ENCODE peak calls at places on chromosomes 6 and 20, in four cellular contexts. M, V, P and X are unnamed samples.

GRCh38 chr6:167998206-167998605 is 735 bp downstream of the KIF25 start:
- DNase-seq in M (no peak), V (no peak), P (no peak), X (no peak)

GRCh38 chr6:109019911-109020310 is 74.7 kb downstream of the SESN1 start:
- DNase-seq in M (no peak), P (no peak), V (no peak), X (no peak)

GRCh38 chr20:47681977-47682812 is 103.1 kb downstream of the SULF2 start:
- DNase-seq in P (no peak), M (peak; percentile 98), V (no peak), X (no peak)

GRCh38 chr6:79947191-79948173 is at the start of gene ELOVL4:
- DNase-seq in M (peak; percentile 7), P (peak; percentile 60), V (peak; percentile 78), X (peak; percentile 55)

GRCh38 chr6:31246051-31246495 is 25.8 kb downstream of the HLA-C start:
- DNase-seq in M (peak; percentile 56), P (no peak), V (peak; percentile 89), X (no peak)

GRCh38 chr6:26269406-26270120 is 95.4 kb upstream of the BTN3A2 start:
- DNase-seq in M (no peak), V (no peak), P (no peak), X (no peak)

GRCh38 chr20:43963872-43964791 is 49.5 kb downstream of the TOX2 start:
- DNase-seq in P (peak; percentile 34), M (no peak), V (peak; percentile 55), X (no peak)

GRCh38 chr6:35160642-35161041 is 19.5 kb upstream of the TCP11 start:
- DNase-seq in V (no peak), P (no peak), M (no peak), X (no peak)

GRCh38 chr6:36713846-36714245 is 16.2 kb downstream of the RAB44 start:
- DNase-seq in V (no peak), M (no peak), P (no peak), X (no peak)

GRCh38 chr6:170034294-170034693 is 256.6 kb downstream of the DLL1 start:
- DNase-seq in M (no peak), V (no peak), P (no peak), X (no peak)

GRCh38 chr6:12012231-12012565 is at the start of gene HIVEP1:
- DNase-seq in V (no peak), P (peak; percentile 29), M (peak; percentile 39), X (no peak)

GRCh38 chr20:7291319-7291943 is 523.9 kb downstream of the BMP2 start:
- DNase-seq in V (no peak), P (no peak), M (no peak), X (no peak)

GRCh38 chr6:11918739-11919605 is 93.1 kb upstream of the HIVEP1 start:
- DNase-seq in P (no peak), M (no peak), V (no peak), X (no peak)

GRCh38 chr20:32945710-32946221 is 58.5 kb downstream of the SUN5 start:
- DNase-seq in P (no peak), M (peak; percentile 49), V (peak; percentile 43), X (no peak)

GRCh38 chr6:33429745-33430042 is 9.8 kb downstream of the SYNGAP1 start:
- DNase-seq in M (peak; percentile 31), V (no peak), P (no peak), X (no peak)

GRCh38 chr6:15322781-15323536 is 77.1 kb downstream of the JARID2 start:
- DNase-seq in P (no peak), M (no peak), V (peak; percentile 41), X (no peak)

GRCh38 chr20:14829897-14830296 is 492.5 kb upstream of the FLRT3 start:
- DNase-seq in P (no peak), M (no peak), V (no peak), X (peak; percentile 32)

GRCh38 chr20:9300534-9300933 is 213.9 kb upstream of the LAMP5 start:
- DNase-seq in P (no peak), M (no peak), V (no peak), X (no peak)

GRCh38 chr6:89023591-89024441 is 56.7 kb upstream of the PNRC1 start:
- DNase-seq in M (no peak), P (no peak), V (peak; percentile 32), X (no peak)

GRCh38 chr6:35494161-35494563 is 2.7 kb downstream of the TEAD3 start:
- DNase-seq in M (peak; percentile 68), V (no peak), P (no peak), X (no peak)

GRCh38 chr6:24981385-24981758 is 45.6 kb upstream of the RIPOR2 start:
- DNase-seq in V (peak; percentile 55), P (no peak), M (no peak), X (no peak)

GRCh38 chr6:35729722-35730121 is 7.1 kb upstream of the ARMC12 start:
- DNase-seq in M (no peak), V (no peak), P (no peak), X (no peak)

GRCh38 chr20:4136078-4136966 is 121.0 kb upstream of the RNF24 start:
- DNase-seq in M (no peak), P (no peak), V (peak; percentile 39), X (no peak)

GRCh38 chr6:41584205-41584604 is 38.0 kb downstream of the FOXP4 start:
- DNase-seq in P (no peak), V (no peak), M (no peak), X (no peak)

GRCh38 chr6:3363296-3364025 is 93.4 kb downstream of the SLC22A23 start:
- DNase-seq in V (no peak), P (no peak), M (no peak), X (no peak)

GRCh38 chr20:47139934-47140333 is 216.6 kb downstream of the ZMYND8 start:
- DNase-seq in M (no peak), P (no peak), V (no peak), X (no peak)

GRCh38 chr20:23081263-23081811 is 4.8 kb downstream of the CD93 start:
- DNase-seq in M (no peak), V (no peak), P (no peak), X (no peak)

GRCh38 chr20:1840865-1841553 is 54.2 kb upstream of the SIRPA start:
- DNase-seq in V (no peak), P (no peak), M (no peak), X (no peak)

GRCh38 chr6:131733376-131734016 is 22.7 kb upstream of the CTAGE9 start:
- DNase-seq in V (peak; percentile 79), P (no peak), M (no peak), X (no peak)

GRCh38 chr6:36052092-36052491 is 24.5 kb downstream of the MAPK14 start:
- DNase-seq in M (no peak), P (no peak), V (no peak), X (no peak)

GRCh38 chr6:154749341-154749740 is 16.1 kb downstream of the SCAF8 start:
- DNase-seq in M (no peak), P (no peak), V (no peak), X (no peak)

GRCh38 chr20:4925842-4926530 is 75.3 kb downstream of the SLC23A2 start:
- DNase-seq in P (no peak), V (peak; percentile 87), M (peak; percentile 97), X (no peak)

GRCh38 chr20:63082939-63083735 is 76.4 kb upstream of the BHLHE23 start:
- DNase-seq in V (no peak), M (no peak), P (no peak), X (no peak)

GRCh38 chr6:241331-241865 is 50.9 kb upstream of the DUSP22 start:
- DNase-seq in P (no peak), V (no peak), M (no peak), X (no peak)

GRCh38 chr20:33852971-33853813 is 42.0 kb downstream of the CHMP4B start:
- DNase-seq in V (no peak), P (no peak), M (no peak), X (no peak)